ENCODE peak calls at places on chromosomes 2 and 18, in five cellular contexts. H, J, G, W and Q are unnamed samples.

GRCh38 chr18:22900558-22901183 is 32.5 kb upstream of the RBBP8 start:
- DNase-seq in W (no peak), J (no peak), G (peak), H (no peak), Q (no peak)

GRCh38 chr2:19035238-19035637 is 323.2 kb downstream of the OSR1 start:
- DNase-seq in G (peak), H (no peak), W (no peak), J (no peak), Q (peak)

GRCh38 chr2:167240671-167241070 is 352.4 kb downstream of the XIRP2 start:
- DNase-seq in G (no peak), J (no peak), W (no peak), H (no peak), Q (no peak)

GRCh38 chr2:135701442-135701841 is 40.2 kb upstream of the UBXN4 start:
- DNase-seq in G (peak), J (no peak), W (peak), H (no peak), Q (no peak)

GRCh38 chr2:39736593-39736992 is 42.5 kb downstream of the THUMPD2 start:
- DNase-seq in W (peak), G (peak), H (peak), J (no peak), Q (peak)

GRCh38 chr2:170409164-170409535 is 231.2 kb downstream of the MYO3B start:
- DNase-seq in J (peak), W (no peak), H (peak), G (peak), Q (peak)

GRCh38 chr2:40962026-40962425 is 510.1 kb upstream of the SLC8A1 start:
- DNase-seq in G (no peak), W (no peak), J (no peak), H (no peak), Q (no peak)

GRCh38 chr2:104794416-104794815 is 59.5 kb upstream of the POU3F3 start:
- DNase-seq in J (no peak), G (peak), H (no peak), W (no peak), Q (peak)

GRCh38 chr2:42999856-43000241 is 207.5 kb upstream of the HAAO start:
- DNase-seq in W (no peak), G (no peak), H (no peak), J (no peak), Q (no peak)

GRCh38 chr18:79589601-79590091 is 90.0 kb upstream of the CTDP1 start:
- DNase-seq in J (no peak), G (no peak), H (no peak), W (no peak), Q (no peak)

GRCh38 chr2:110858135-110858737 is 125.9 kb downstream of the ACOXL start:
- DNase-seq in J (peak), G (no peak), H (no peak), W (no peak), Q (no peak)

GRCh38 chr2:190185380-190185779 is 122.9 kb upstream of the MSTN start:
- DNase-seq in H (no peak), G (no peak), W (no peak), J (no peak), Q (no peak)

GRCh38 chr2:98515571-98515927 is 70.9 kb downstream of the INPP4A start:
- DNase-seq in J (no peak), H (no peak), G (no peak), W (no peak), Q (no peak)

GRCh38 chr2:31227711-31228125 is 6.2 kb upstream of the EHD3 start:
- DNase-seq in W (no peak), H (peak), J (no peak), G (no peak), Q (no peak)

GRCh38 chr18:58453913-58454317 is 175.0 kb downstream of the ALPK2 start:
- DNase-seq in J (no peak), G (no peak), H (no peak), W (no peak), Q (no peak)

GRCh38 chr2:28751956-28752607 is 452 bp downstream of the PPP1CB start:
- DNase-seq in W (no peak), J (peak), G (no peak), H (no peak), Q (no peak)

GRCh38 chr18:13381907-13382682 is 163.5 kb downstream of the LDLRAD4 start:
- DNase-seq in W (no peak), J (no peak), H (no peak), G (peak), Q (no peak)

GRCh38 chr2:160224060-160224459 is 24.0 kb upstream of the ITGB6 start:
- DNase-seq in G (peak), W (peak), J (no peak), H (peak), Q (peak)

DNA sequence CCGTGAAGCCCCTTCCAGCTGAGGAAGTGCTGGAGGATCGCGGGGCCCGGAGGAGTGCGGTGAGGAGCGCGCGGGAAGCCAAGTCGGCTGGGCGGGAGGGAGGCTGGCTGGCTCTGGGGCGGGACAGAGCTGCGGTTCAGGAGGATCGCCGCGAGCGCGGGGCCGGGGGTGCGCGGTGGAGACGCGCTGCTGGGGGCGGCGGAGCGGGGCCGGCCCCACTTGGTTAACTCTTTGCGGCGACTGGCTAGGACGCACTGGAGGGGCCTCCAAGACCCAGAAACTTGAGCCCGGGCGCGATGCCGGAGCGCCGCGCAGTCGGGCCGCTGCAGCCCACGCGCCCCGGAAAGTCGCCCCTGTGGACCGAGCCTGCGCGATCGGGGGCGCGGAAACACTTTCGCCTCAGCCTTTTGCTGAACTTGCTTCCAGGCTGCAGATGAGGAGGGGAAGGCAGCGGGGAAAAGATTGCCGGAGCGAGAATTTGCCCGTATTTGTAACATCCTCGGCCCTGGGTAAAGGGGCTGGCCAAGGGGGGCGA is 597 bp downstream of the CYBRD1 start:
- DNase-seq in J (no peak), W (no peak), H (no peak), G (no peak), Q (no peak)
- H3K4me3 ChIP-seq in J (peak), W (peak), H (peak), G (peak), Q (peak)

GRCh38 chr18:11859282-11859797 is 8.1 kb downstream of the CHMP1B start:
- DNase-seq in G (no peak), W (no peak), H (no peak), J (no peak), Q (no peak)
- H3K4me3 ChIP-seq in G (no peak), W (no peak), H (no peak), J (no peak), Q (no peak)

GRCh38 chr2:50492452-50492851 is 539.5 kb downstream of the NRXN1 start:
- DNase-seq in H (peak), J (no peak), W (peak), G (peak), Q (peak)
- H3K4me3 ChIP-seq in H (no peak), J (no peak), W (no peak), G (no peak), Q (no peak)

GRCh38 chr2:189177441-189177840 is 2.1 kb downstream of the COL5A2 start:
- DNase-seq in G (peak), W (no peak), J (no peak), H (no peak), Q (no peak)
- H3K4me3 ChIP-seq in G (peak), W (peak), J (no peak), H (peak), Q (peak)

GRCh38 chr2:174607989-174608865 is 10.6 kb upstream of the WIPF1 start:
- DNase-seq in J (no peak), G (no peak), W (no peak), H (no peak), Q (no peak)

GRCh38 chr2:174607584-174607983 is 10.0 kb upstream of the WIPF1 start:
- DNase-seq in H (no peak), W (no peak), J (no peak), G (no peak), Q (no peak)

GRCh38 chr2:174608866-174609214 is 11.2 kb upstream of the WIPF1 start:
- DNase-seq in J (no peak), W (no peak), H (no peak), G (no peak), Q (no peak)

GRCh38 chr2:174605687-174606086 is 8.1 kb upstream of the WIPF1 start:
- DNase-seq in W (no peak), H (no peak), J (no peak), G (peak), Q (no peak)

DNA sequence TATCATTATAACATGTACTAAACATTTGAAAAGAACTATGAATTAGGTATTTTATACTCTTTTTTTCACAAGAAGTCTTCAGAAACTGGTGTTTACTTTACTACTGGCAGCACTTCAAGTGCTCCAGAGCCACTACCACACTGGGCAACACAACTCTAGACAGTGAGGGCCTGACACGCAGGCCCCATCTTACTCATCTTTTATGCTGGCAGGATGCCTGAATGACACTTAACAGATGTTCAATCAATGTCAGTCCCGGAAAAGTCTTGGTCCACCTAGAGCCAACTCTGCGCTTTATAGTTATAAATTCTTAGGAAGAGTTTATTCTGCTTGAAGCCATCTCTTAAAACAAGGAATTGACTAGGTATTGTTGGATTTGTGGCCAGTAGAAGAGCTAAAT is 8.7 kb upstream of the WIPF1 start:
- DNase-seq in J (no peak), H (no peak), G (peak), W (no peak), Q (no peak)
- H3K4me3 ChIP-seq in J (no peak), H (no peak), G (no peak), W (no peak), Q (no peak)

GRCh38 chr2:74420006-74420405 is 1.4 kb downstream of the C2orf81 start:
- DNase-seq in J (no peak), G (no peak), W (no peak), H (no peak), Q (no peak)
- H3K4me3 ChIP-seq in J (no peak), G (no peak), W (no peak), H (no peak), Q (no peak)

GRCh38 chr2:12330916-12331315 is 385.8 kb upstream of the TRIB2 start:
- DNase-seq in W (no peak), J (no peak), H (no peak), G (peak), Q (peak)

GRCh38 chr2:12321886-12322285 is 394.9 kb upstream of the TRIB2 start:
- DNase-seq in W (no peak), G (peak), H (no peak), J (no peak), Q (no peak)

GRCh38 chr2:12331698-12332097 is 385.0 kb upstream of the TRIB2 start:
- DNase-seq in H (no peak), W (no peak), J (no peak), G (no peak), Q (no peak)

GRCh38 chr2:12325806-12326205 is 390.9 kb upstream of the TRIB2 start:
- DNase-seq in W (no peak), H (no peak), G (no peak), J (no peak), Q (no peak)

DNA sequence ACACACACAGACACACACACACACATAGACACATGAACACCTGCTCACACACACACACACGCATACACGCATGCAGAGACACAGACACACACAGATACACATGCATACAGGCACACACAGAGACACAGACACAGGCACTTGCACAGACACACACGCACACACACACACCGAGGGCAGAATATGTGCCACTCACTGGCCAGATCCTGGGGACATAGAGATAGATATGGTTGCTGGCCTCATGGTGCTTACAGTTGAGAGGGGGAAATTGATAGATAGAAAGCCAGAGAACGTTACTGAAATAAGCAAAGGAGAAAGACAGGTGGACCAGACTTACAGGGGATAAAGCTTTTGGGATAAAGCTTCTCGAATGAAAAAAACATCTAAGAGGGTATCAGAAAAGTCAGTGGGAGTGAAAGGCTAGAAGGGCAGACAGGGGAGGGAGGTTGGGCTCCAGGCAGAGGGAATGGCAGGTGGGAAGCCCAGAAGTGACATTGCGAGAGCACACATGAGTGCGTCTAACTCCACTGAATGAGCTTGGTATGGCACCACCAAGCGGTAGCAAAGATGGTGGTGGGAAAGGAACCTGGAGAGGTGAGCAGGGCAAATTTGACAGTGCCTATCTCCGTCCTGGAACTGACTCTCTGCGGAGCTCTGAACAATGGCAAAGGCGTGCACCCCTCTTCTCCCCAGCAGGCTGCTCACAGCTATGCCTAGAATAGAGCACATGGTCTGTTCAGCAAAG is 390.1 kb upstream of the TRIB2 start:
- DNase-seq in G (no peak), H (no peak), J (no peak), W (no peak), Q (no peak)
- H3K4me3 ChIP-seq in G (no peak), H (no peak), J (no peak), W (no peak), Q (no peak)

GRCh38 chr2:44979581-44979980 is 29.7 kb downstream of the SIX2 start:
- DNase-seq in W (no peak), J (no peak), H (no peak), G (no peak), Q (no peak)

GRCh38 chr2:44974064-44974715 is 32.7 kb downstream of the SIX3 start:
- DNase-seq in H (no peak), W (no peak), G (peak), J (no peak), Q (no peak)

GRCh38 chr2:44972771-44973535 is 31.5 kb downstream of the SIX3 start:
- DNase-seq in J (no peak), W (no peak), G (no peak), H (no peak), Q (no peak)

GRCh38 chr2:44970846-44971450 is 29.4 kb downstream of the SIX3 start:
- DNase-seq in G (no peak), W (no peak), H (no peak), J (no peak), Q (no peak)

GRCh38 chr2:44975571-44976450 is 33.4 kb downstream of the SIX2 start:
- DNase-seq in G (no peak), J (no peak), H (no peak), W (no peak), Q (no peak)
- H3K4me3 ChIP-seq in G (no peak), J (no peak), H (no peak), W (no peak), Q (no peak)

GRCh38 chr2:145006957-145007672 is 487.2 kb upstream of the ZEB2 start:
- DNase-seq in H (peak), G (peak), W (peak), J (no peak), Q (peak)
- H3K4me3 ChIP-seq in H (peak), G (peak), W (peak), J (no peak), Q (peak)